ENCODE peak calls at places on chromosomes 5 and 9, in ten cellular contexts. S is ELF-1; W is AG08396; O is iPS-NIHi11; R is effector memory CD8-positive, alpha-beta T cell; H is D341Med; F is esophagus squamous epithelium; G is Caki2; N is posterior cingulate gyrus; T is EH. J is an unnamed sample.

GRCh38 chr9:107462691-107463090 is 26.9 kb downstream of the KLF4 start:
- DNase-seq in S (no peak), W (peak), O (no peak), R (no peak), H (no peak), F (no peak), G (no peak), N (no peak), T (peak), J (no peak)

GRCh38 chr5:134647750-134648424 is 698 bp upstream of the SEC24A start:
- DNase-seq in S (no peak), W (peak), O (no peak), R (peak), H (no peak), F (no peak), G (no peak), N (no peak), T (peak), J (no peak)

GRCh38 chr5:137733922-137734695 is 1.8 kb downstream of the KLHL3 start:
- DNase-seq in S (no peak), W (no peak), O (no peak), R (no peak), H (no peak), F (no peak), G (no peak), N (no peak), T (peak), J (no peak)

GRCh38 chr5:119879446-119879845 is 250.1 kb downstream of the FAM170A start:
- DNase-seq in S (no peak), W (no peak), O (no peak), R (no peak), H (no peak), F (no peak), G (no peak), N (no peak), T (no peak), J (no peak)

GRCh38 chr5:169637856-169638190 is 748 bp downstream of the DOCK2 start:
- DNase-seq in S (no peak), W (no peak), O (no peak), R (peak), H (no peak), F (no peak), G (no peak), N (no peak), T (no peak), J (no peak)

GRCh38 chr5:76341935-76342334 is 61.1 kb upstream of the IQGAP2 start:
- DNase-seq in S (no peak), W (no peak), O (no peak), R (no peak), H (no peak), F (no peak), G (no peak), N (no peak), T (no peak), J (no peak)

GRCh38 chr9:109781541-109782197 is 1.7 kb downstream of the PALM2AKAP2 start:
- DNase-seq in S (peak), W (peak), O (no peak), R (no peak), H (no peak), F (no peak), G (no peak), N (no peak), T (peak), J (no peak)

GRCh38 chr5:175921066-175921730 is 46.9 kb downstream of the THOC3 start:
- DNase-seq in S (no peak), W (no peak), O (no peak), R (no peak), H (peak), F (no peak), G (no peak), N (no peak), T (no peak), J (no peak)

GRCh38 chr5:5042786-5043185 is 97.3 kb upstream of the ADAMTS16 start:
- DNase-seq in S (no peak), W (no peak), O (no peak), R (no peak), H (no peak), F (no peak), G (no peak), N (no peak), T (no peak), J (no peak)

GRCh38 chr9:132041825-132042224 is 37.8 kb downstream of the MED27 start:
- DNase-seq in S (no peak), W (no peak), O (no peak), R (no peak), H (peak), F (no peak), G (no peak), N (no peak), T (no peak), J (no peak)

J was measured in NCI-H774.